ENCODE peak calls at places on chromosomes 2 and 18, in ten cellular contexts. One of them, this sample, is unnamed.

GRCh38 chr2:171272039-171272438 is 111.3 kb upstream of the TLK1 start:
- DNase-seq in hepatocyte: peak; percentile 69
- DNase-seq in HCT116: peak; percentile 88
- DNase-seq in sigmoid colon: no peak
- DNase-seq in fibroblast of lung: peak; percentile 96
- DNase-seq in left ventricle myocardium inferior: no peak
- DNase-seq in pancreas: no peak
- DNase-seq in fibroblast of the aortic adventitia: peak; percentile 97
- DNase-seq in AG04449: peak; percentile 69
- DNase-seq in Calu3: peak; percentile 70
- DNase-seq in this sample: peak; percentile 63

GRCh38 chr2:171702781-171703556 is 15.7 kb downstream of the DYNC1I2 start:
- DNase-seq in fibroblast of lung: peak; percentile 50
- DNase-seq in pancreas: no peak
- DNase-seq in hepatocyte: no peak
- DNase-seq in AG04449: no peak
- DNase-seq in Calu3: no peak
- DNase-seq in HCT116: no peak
- DNase-seq in fibroblast of the aortic adventitia: peak; percentile 38
- DNase-seq in left ventricle myocardium inferior: no peak
- DNase-seq in sigmoid colon: no peak
- DNase-seq in this sample: no peak

GRCh38 chr18:48676346-48676745 is 137.5 kb downstream of the CTIF start:
- DNase-seq in HCT116: no peak
- DNase-seq in fibroblast of the aortic adventitia: peak; percentile 29
- DNase-seq in hepatocyte: no peak
- DNase-seq in pancreas: no peak
- DNase-seq in AG04449: no peak
- DNase-seq in left ventricle myocardium inferior: no peak
- DNase-seq in fibroblast of lung: no peak
- DNase-seq in Calu3: no peak
- DNase-seq in sigmoid colon: peak; percentile 60
- DNase-seq in this sample: no peak

GRCh38 chr18:25345432-25345831 is 6.5 kb downstream of the ZNF521 start:
- DNase-seq in HCT116: no peak
- DNase-seq in left ventricle myocardium inferior: no peak
- DNase-seq in fibroblast of the aortic adventitia: peak; percentile 26
- DNase-seq in AG04449: no peak
- DNase-seq in pancreas: no peak
- DNase-seq in sigmoid colon: no peak
- DNase-seq in Calu3: no peak
- DNase-seq in fibroblast of lung: peak; percentile 23
- DNase-seq in hepatocyte: no peak
- DNase-seq in this sample: peak; percentile 86

GRCh38 chr18:73840319-73841065 is 307.1 kb downstream of the FBXO15 start:
- DNase-seq in sigmoid colon: no peak
- DNase-seq in fibroblast of lung: no peak
- DNase-seq in HCT116: no peak
- DNase-seq in fibroblast of the aortic adventitia: no peak
- DNase-seq in left ventricle myocardium inferior: no peak
- DNase-seq in AG04449: no peak
- DNase-seq in Calu3: no peak
- DNase-seq in pancreas: no peak
- DNase-seq in hepatocyte: no peak
- DNase-seq in this sample: no peak

GRCh38 chr2:71460595-71461303 is 7.4 kb downstream of the DYSF start:
- DNase-seq in sigmoid colon: no peak
- DNase-seq in fibroblast of the aortic adventitia: peak; percentile 30
- DNase-seq in AG04449: no peak
- DNase-seq in left ventricle myocardium inferior: no peak
- DNase-seq in HCT116: peak; percentile 32
- DNase-seq in hepatocyte: no peak
- DNase-seq in pancreas: no peak
- DNase-seq in fibroblast of lung: no peak
- DNase-seq in Calu3: no peak
- DNase-seq in this sample: no peak

GRCh38 chr2:60453896-60454295 is 99.6 kb downstream of the BCL11A start:
- DNase-seq in fibroblast of lung: no peak
- DNase-seq in left ventricle myocardium inferior: no peak
- DNase-seq in pancreas: no peak
- DNase-seq in AG04449: no peak
- DNase-seq in HCT116: no peak
- DNase-seq in fibroblast of the aortic adventitia: no peak
- DNase-seq in Calu3: no peak
- DNase-seq in hepatocyte: no peak
- DNase-seq in sigmoid colon: no peak
- DNase-seq in this sample: no peak

GRCh38 chr2:208479342-208479741 is 72.8 kb downstream of the PTH2R start:
- DNase-seq in AG04449: no peak
- DNase-seq in left ventricle myocardium inferior: no peak
- DNase-seq in fibroblast of lung: no peak
- DNase-seq in Calu3: no peak
- DNase-seq in fibroblast of the aortic adventitia: no peak
- DNase-seq in pancreas: no peak
- DNase-seq in hepatocyte: no peak
- DNase-seq in sigmoid colon: no peak
- DNase-seq in HCT116: no peak
- DNase-seq in this sample: no peak

DNA sequence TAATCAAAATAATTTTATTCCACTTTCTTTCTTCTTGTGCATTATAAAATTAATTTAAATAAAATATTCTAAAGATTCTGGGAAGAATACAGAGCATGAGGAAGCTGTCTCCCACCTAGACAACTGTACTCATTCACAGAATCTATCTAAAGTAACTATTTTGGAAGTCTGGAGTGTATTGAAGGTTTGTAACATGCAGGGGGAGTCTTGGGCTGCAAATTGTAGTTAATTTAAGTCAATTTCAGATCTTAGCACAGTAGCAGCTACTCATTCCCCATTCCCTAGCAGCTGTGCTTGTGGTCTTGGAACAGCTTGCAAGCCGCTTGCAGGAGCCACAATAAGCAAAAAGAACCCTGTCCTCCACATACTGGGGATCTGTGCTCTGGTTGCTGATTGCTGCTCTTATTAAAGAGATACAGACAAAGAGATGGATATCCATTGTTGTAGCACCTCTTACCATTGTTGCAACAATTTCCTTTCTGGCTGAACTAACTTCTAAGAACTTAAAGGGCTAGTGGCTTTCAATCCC is 1775.3 kb upstream of the PIK3C3 start:
- DNase-seq in fibroblast of the aortic adventitia: no peak
- DNase-seq in pancreas: no peak
- DNase-seq in left ventricle myocardium inferior: no peak
- DNase-seq in AG04449: no peak
- DNase-seq in sigmoid colon: no peak
- DNase-seq in fibroblast of lung: peak; percentile 4
- DNase-seq in HCT116: no peak
- DNase-seq in hepatocyte: no peak
- DNase-seq in Calu3: no peak
- DNase-seq in this sample: no peak
- TF ChIP-seq CTCF in fibroblast of the aortic adventitia: no peak
- TF ChIP-seq CTCF in pancreas: no peak
- TF ChIP-seq CTCF in left ventricle myocardium inferior: no peak
- TF ChIP-seq CTCF in AG04449: no peak
- TF ChIP-seq CTCF in sigmoid colon: no peak
- TF ChIP-seq CTCF in fibroblast of lung: no peak
- TF ChIP-seq CTCF in HCT116: no peak
- TF ChIP-seq CTCF in hepatocyte: no peak
- TF ChIP-seq CTCF in Calu3: no peak
- TF ChIP-seq CTCF in this sample: no peak

DNA sequence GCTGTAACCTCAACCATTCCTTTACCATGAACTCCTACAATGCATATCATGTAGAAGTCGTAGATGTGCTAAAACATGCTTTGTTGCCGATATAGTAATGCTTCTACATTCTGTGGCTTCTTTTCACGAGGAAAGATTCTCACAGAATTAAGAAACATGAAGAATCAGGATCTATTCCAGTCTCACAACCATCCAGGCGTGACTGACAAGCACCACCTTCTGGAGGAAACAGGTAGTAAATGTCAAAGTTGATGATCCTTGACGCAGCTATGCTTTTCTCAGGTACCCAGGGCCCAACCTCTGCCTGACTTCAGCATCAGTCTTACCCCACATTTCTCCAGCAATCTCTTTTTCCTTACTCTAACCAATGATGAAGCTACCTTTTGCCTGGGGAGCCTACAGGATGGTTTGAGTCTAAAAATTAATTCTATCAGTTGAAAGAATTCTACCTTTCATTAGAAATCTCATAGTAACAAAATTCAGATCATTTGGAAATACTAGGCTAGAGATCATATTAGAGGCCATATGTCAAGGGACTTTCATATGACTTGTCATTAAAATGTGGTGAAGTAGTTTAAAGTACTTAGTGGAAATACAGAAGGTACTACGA is 123.3 kb upstream of the RND3 start:
- DNase-seq in fibroblast of lung: no peak
- DNase-seq in pancreas: no peak
- DNase-seq in AG04449: no peak
- DNase-seq in left ventricle myocardium inferior: no peak
- DNase-seq in HCT116: peak; percentile 36
- DNase-seq in Calu3: peak; percentile 64
- DNase-seq in fibroblast of the aortic adventitia: peak; percentile 62
- DNase-seq in sigmoid colon: no peak
- DNase-seq in hepatocyte: peak; percentile 65
- DNase-seq in this sample: no peak
- TF ChIP-seq CTCF in fibroblast of lung: peak; percentile 57
- TF ChIP-seq CTCF in pancreas: peak; percentile 13
- TF ChIP-seq CTCF in AG04449: peak; percentile 54
- TF ChIP-seq CTCF in left ventricle myocardium inferior: peak; percentile 66
- TF ChIP-seq CTCF in HCT116: peak; percentile 60
- TF ChIP-seq CTCF in Calu3: peak; percentile 66
- TF ChIP-seq CTCF in fibroblast of the aortic adventitia: peak; percentile 56
- TF ChIP-seq CTCF in sigmoid colon: no peak
- TF ChIP-seq CTCF in hepatocyte: peak; percentile 56
- TF ChIP-seq CTCF in this sample: no peak

DNA sequence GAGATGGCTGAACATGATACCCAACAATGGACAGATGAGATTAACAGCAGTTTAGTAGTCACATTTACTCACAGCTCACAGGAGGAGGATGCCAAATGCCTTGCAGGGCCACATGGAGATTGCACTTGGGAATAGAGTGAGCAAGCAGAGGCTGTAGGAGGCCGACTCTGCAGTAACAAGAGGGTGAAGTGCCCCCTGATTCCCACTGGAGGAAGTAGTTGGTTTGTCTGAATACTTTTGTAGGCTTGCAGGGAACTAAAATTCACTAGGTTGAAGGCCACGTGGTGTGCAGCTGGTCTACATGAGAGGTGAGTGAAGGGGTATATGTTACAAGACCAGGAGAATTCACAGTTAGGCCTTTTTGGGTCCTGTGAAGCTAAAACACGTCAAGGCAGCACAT is 419.3 kb upstream of the TNP1 start:
- DNase-seq in hepatocyte: no peak
- DNase-seq in left ventricle myocardium inferior: no peak
- DNase-seq in pancreas: no peak
- DNase-seq in Calu3: no peak
- DNase-seq in sigmoid colon: no peak
- DNase-seq in fibroblast of lung: peak; percentile 56
- DNase-seq in HCT116: no peak
- DNase-seq in fibroblast of the aortic adventitia: peak; percentile 52
- DNase-seq in AG04449: no peak
- DNase-seq in this sample: no peak
- TF ChIP-seq CTCF in hepatocyte: no peak
- TF ChIP-seq CTCF in left ventricle myocardium inferior: no peak
- TF ChIP-seq CTCF in pancreas: no peak
- TF ChIP-seq CTCF in Calu3: no peak
- TF ChIP-seq CTCF in sigmoid colon: no peak
- TF ChIP-seq CTCF in fibroblast of lung: no peak
- TF ChIP-seq CTCF in HCT116: no peak
- TF ChIP-seq CTCF in fibroblast of the aortic adventitia: peak; percentile 11
- TF ChIP-seq CTCF in AG04449: no peak
- TF ChIP-seq CTCF in this sample: no peak

GRCh38 chr2:149329068-149329467 is 1.3 kb upstream of the LYPD6 start:
- DNase-seq in sigmoid colon: no peak
- DNase-seq in Calu3: peak; percentile 54
- DNase-seq in hepatocyte: peak; percentile 13
- DNase-seq in fibroblast of the aortic adventitia: no peak
- DNase-seq in pancreas: no peak
- DNase-seq in AG04449: no peak
- DNase-seq in left ventricle myocardium inferior: no peak
- DNase-seq in fibroblast of lung: no peak
- DNase-seq in HCT116: peak; percentile 16
- DNase-seq in this sample: no peak
- TF ChIP-seq CTCF in sigmoid colon: no peak
- TF ChIP-seq CTCF in Calu3: peak; percentile 43
- TF ChIP-seq CTCF in hepatocyte: peak; percentile 38
- TF ChIP-seq CTCF in fibroblast of the aortic adventitia: no peak
- TF ChIP-seq CTCF in pancreas: peak; percentile 33
- TF ChIP-seq CTCF in AG04449: peak; percentile 10
- TF ChIP-seq CTCF in left ventricle myocardium inferior: peak; percentile 24
- TF ChIP-seq CTCF in fibroblast of lung: peak; percentile 35
- TF ChIP-seq CTCF in HCT116: peak; percentile 65
- TF ChIP-seq CTCF in this sample: peak; percentile 26

GRCh38 chr2:192288290-192288689 is 93.6 kb upstream of the TMEFF2 start:
- DNase-seq in HCT116: no peak
- DNase-seq in Calu3: peak; percentile 16
- DNase-seq in hepatocyte: peak; percentile 28
- DNase-seq in AG04449: no peak
- DNase-seq in sigmoid colon: no peak
- DNase-seq in pancreas: no peak
- DNase-seq in fibroblast of lung: no peak
- DNase-seq in fibroblast of the aortic adventitia: no peak
- DNase-seq in left ventricle myocardium inferior: no peak
- DNase-seq in this sample: no peak

GRCh38 chr2:192292478-192292877 is 97.7 kb upstream of the TMEFF2 start:
- DNase-seq in fibroblast of lung: no peak
- DNase-seq in Calu3: no peak
- DNase-seq in AG04449: no peak
- DNase-seq in sigmoid colon: no peak
- DNase-seq in HCT116: no peak
- DNase-seq in left ventricle myocardium inferior: no peak
- DNase-seq in hepatocyte: no peak
- DNase-seq in pancreas: no peak
- DNase-seq in fibroblast of the aortic adventitia: no peak
- DNase-seq in this sample: no peak
- TF ChIP-seq CTCF in fibroblast of lung: no peak
- TF ChIP-seq CTCF in Calu3: no peak
- TF ChIP-seq CTCF in AG04449: no peak
- TF ChIP-seq CTCF in sigmoid colon: no peak
- TF ChIP-seq CTCF in HCT116: no peak
- TF ChIP-seq CTCF in left ventricle myocardium inferior: no peak
- TF ChIP-seq CTCF in hepatocyte: no peak
- TF ChIP-seq CTCF in pancreas: no peak
- TF ChIP-seq CTCF in fibroblast of the aortic adventitia: no peak
- TF ChIP-seq CTCF in this sample: no peak

DNA sequence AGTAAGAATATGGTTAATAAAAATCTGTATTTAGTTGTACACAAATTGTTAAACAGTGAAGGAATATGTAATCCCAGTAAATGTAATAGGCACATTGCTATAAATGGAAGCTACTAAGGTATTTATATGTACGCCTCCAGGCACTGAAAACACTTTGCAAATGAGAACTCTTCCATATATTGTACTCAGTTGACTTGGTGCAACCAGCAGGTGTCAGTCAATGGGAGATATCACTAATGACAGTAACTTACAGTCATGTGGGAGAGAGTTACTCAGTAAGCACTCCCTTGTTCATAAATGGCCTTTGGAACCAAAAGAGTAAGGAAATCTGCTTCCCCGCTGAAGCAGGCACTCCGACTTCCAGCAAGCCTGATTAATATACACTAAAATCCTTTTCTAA is 5.9 kb downstream of the MDH1 start:
- DNase-seq in sigmoid colon: no peak
- DNase-seq in pancreas: no peak
- DNase-seq in fibroblast of lung: no peak
- DNase-seq in hepatocyte: no peak
- DNase-seq in left ventricle myocardium inferior: no peak
- DNase-seq in Calu3: no peak
- DNase-seq in HCT116: no peak
- DNase-seq in AG04449: no peak
- DNase-seq in fibroblast of the aortic adventitia: no peak
- DNase-seq in this sample: no peak
- TF ChIP-seq CTCF in sigmoid colon: no peak
- TF ChIP-seq CTCF in pancreas: no peak
- TF ChIP-seq CTCF in fibroblast of lung: no peak
- TF ChIP-seq CTCF in hepatocyte: no peak
- TF ChIP-seq CTCF in left ventricle myocardium inferior: no peak
- TF ChIP-seq CTCF in Calu3: no peak
- TF ChIP-seq CTCF in HCT116: no peak
- TF ChIP-seq CTCF in AG04449: no peak
- TF ChIP-seq CTCF in fibroblast of the aortic adventitia: no peak
- TF ChIP-seq CTCF in this sample: no peak

This sample was measured in AG09319.